ENCODE peak calls at places on chromosomes 2 and 18, in four cellular contexts. C, V, Q and Z are unnamed samples.
A peak's percentile ranks its signal among the peaks of the same experiment; 100 is the strongest.

GRCh38 chr2:197803033-197803444 is 1.4 kb upstream of the PLCL1 start:
- DNase-seq in V (peak; percentile 51), C (no peak), Q (peak; percentile 25), Z (peak; percentile 58)

GRCh38 chr2:163664610-163665009 is 71.2 kb downstream of the FIGN start:
- DNase-seq in V (peak; percentile 36), Q (no peak), C (no peak), Z (no peak)

GRCh38 chr2:187614756-187615155 is 60.5 kb upstream of the TFPI start:
- DNase-seq in Q (no peak), V (no peak), C (no peak), Z (no peak)

GRCh38 chr18:9694174-9694573 is 13.9 kb upstream of the RAB31 start:
- DNase-seq in V (no peak), C (no peak), Q (no peak), Z (no peak)

GRCh38 chr2:224284134-224284946 is 117.6 kb downstream of the FAM124B start:
- DNase-seq in C (peak; percentile 23), V (peak; percentile 73), Q (peak; percentile 6), Z (peak; percentile 9)

GRCh38 chr2:63054812-63055509 is 4.3 kb downstream of the OTX1 start:
- DNase-seq in Q (no peak), V (no peak), C (peak; percentile 66), Z (no peak)

GRCh38 chr2:101802329-101802728 is 104.8 kb downstream of the MAP4K4 start:
- DNase-seq in Q (no peak), C (no peak), V (peak; percentile 77), Z (no peak)

GRCh38 chr18:50454379-50455005 is 79.6 kb downstream of the SKA1 start:
- DNase-seq in C (peak; percentile 28), Q (no peak), V (no peak), Z (no peak)

GRCh38 chr18:55588001-55588875 is at the start of gene TCF4:
- DNase-seq in Q (peak; percentile 60), C (peak; percentile 67), V (no peak), Z (peak; percentile 26)

GRCh38 chr2:85583667-85584353 is 421 bp upstream of the VAMP5 start:
- DNase-seq in Q (no peak), V (peak; percentile 73), C (no peak), Z (no peak)

GRCh38 chr2:71452565-71452964 is 796 bp upstream of the DYSF start:
- DNase-seq in V (no peak), Q (peak; percentile 85), C (peak; percentile 59), Z (peak; percentile 60)

GRCh38 chr18:55396979-55397378 is 191.0 kb downstream of the TCF4 start:
- DNase-seq in V (no peak), C (no peak), Q (no peak), Z (no peak)

GRCh38 chr2:29821591-29821990 is 99.8 kb downstream of the ALK start:
- DNase-seq in V (no peak), Q (no peak), C (no peak), Z (no peak)

GRCh38 chr2:203586696-203587095 is 51.6 kb upstream of the RAPH1 start:
- DNase-seq in V (no peak), Q (no peak), C (no peak), Z (no peak)

GRCh38 chr2:68745006-68745405 is 10.4 kb downstream of the ARHGAP25 start:
- DNase-seq in Q (no peak), V (no peak), C (no peak), Z (no peak)

GRCh38 chr2:202035941-202036372 is 2.3 kb downstream of the FZD7 start:
- DNase-seq in V (no peak), Q (no peak), C (peak; percentile 36), Z (no peak)

GRCh38 chr2:60934153-60934722 is 52.9 kb downstream of the REL start:
- DNase-seq in Q (no peak), C (no peak), V (no peak), Z (no peak)

GRCh38 chr2:233331536-233331935 is 22.8 kb upstream of the DGKD start:
- DNase-seq in C (no peak), Q (no peak), V (no peak), Z (no peak)

GRCh38 chr2:181977661-181978350 is 7.8 kb upstream of the PPP1R1C start:
- DNase-seq in V (no peak), Q (no peak), C (no peak), Z (no peak)

GRCh38 chr2:235675678-235676535 is 182.1 kb downstream of the AGAP1 start:
- DNase-seq in Q (no peak), V (peak; percentile 29), C (no peak), Z (no peak)

GRCh38 chr2:149579972-149580882 is 7.3 kb downstream of the MMADHC start:
- DNase-seq in Q (no peak), V (no peak), C (no peak), Z (no peak)

GRCh38 chr18:78713726-78714125 is 265.9 kb upstream of the SALL3 start:
- DNase-seq in Q (no peak), V (no peak), C (no peak), Z (no peak)

GRCh38 chr2:28403388-28403956 is 10.8 kb downstream of the FOSL2 start:
- DNase-seq in C (no peak), Q (no peak), V (no peak), Z (no peak)

GRCh38 chr2:51222106-51222505 is 190.2 kb upstream of the NRXN1 start:
- DNase-seq in C (no peak), V (no peak), Q (no peak), Z (no peak)

GRCh38 chr18:45554070-45554767 is 61.1 kb upstream of the SLC14A2 start:
- DNase-seq in Q (no peak), C (no peak), V (no peak), Z (no peak)

GRCh38 chr2:30338475-30338874 is 107.1 kb downstream of the LBH start:
- DNase-seq in Q (no peak), V (no peak), C (no peak), Z (no peak)

GRCh38 chr18:35512761-35513160 is 15.0 kb upstream of the INO80C start:
- DNase-seq in C (no peak), V (no peak), Q (no peak), Z (no peak)

GRCh38 chr2:188813846-188814245 is 160.3 kb upstream of the COL3A1 start:
- DNase-seq in Q (no peak), V (no peak), C (no peak), Z (no peak)

GRCh38 chr18:7872569-7872968 is 305.5 kb downstream of the PTPRM start:
- DNase-seq in V (peak; percentile 87), Q (no peak), C (no peak), Z (no peak)

DNA sequence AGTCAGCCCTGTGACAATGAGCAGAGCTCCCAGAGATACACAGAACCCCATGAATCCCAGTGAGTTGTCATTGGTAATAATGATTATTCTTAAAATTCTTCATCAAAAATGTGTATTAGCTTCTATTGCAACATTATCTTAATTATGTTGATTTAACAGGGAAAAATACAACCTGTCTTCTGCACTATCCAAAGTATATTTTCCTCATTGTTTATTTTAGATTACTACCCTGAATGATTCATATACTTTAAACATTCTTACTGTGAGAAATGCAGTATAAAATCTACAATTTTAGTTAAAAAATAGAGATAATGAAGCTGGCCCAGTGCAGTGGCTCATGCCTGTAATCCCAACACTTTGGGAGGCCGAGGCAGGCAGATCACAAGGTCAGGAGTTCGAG is 125.2 kb upstream of the LYPD1 start:
- DNase-seq in V (no peak), Q (no peak), C (no peak), Z (no peak)
- TF ChIP-seq SP1 in V (no peak), Q (no peak), C (no peak), Z (no peak)

GRCh38 chr2:206054952-206055351 is 31.0 kb downstream of the INO80D start:
- DNase-seq in Q (no peak), C (no peak), V (no peak), Z (no peak)
- TF ChIP-seq ELF4 in Q (no peak), C (no peak), V (no peak), Z (no peak)

GRCh38 chr2:219605607-219605954 is 7.9 kb downstream of the STK11IP start:
- DNase-seq in V (no peak), C (no peak), Q (no peak), Z (no peak)

GRCh38 chr2:219608399-219608964 is 10.8 kb downstream of the STK11IP start:
- DNase-seq in Q (no peak), V (no peak), C (no peak), Z (no peak)

GRCh38 chr2:219607931-219608330 is 10.3 kb downstream of the STK11IP start:
- DNase-seq in C (no peak), V (no peak), Q (no peak), Z (no peak)

GRCh38 chr2:219598308-219599078 is 836 bp downstream of the STK11IP start:
- DNase-seq in C (no peak), Q (no peak), V (no peak), Z (no peak)

DNA sequence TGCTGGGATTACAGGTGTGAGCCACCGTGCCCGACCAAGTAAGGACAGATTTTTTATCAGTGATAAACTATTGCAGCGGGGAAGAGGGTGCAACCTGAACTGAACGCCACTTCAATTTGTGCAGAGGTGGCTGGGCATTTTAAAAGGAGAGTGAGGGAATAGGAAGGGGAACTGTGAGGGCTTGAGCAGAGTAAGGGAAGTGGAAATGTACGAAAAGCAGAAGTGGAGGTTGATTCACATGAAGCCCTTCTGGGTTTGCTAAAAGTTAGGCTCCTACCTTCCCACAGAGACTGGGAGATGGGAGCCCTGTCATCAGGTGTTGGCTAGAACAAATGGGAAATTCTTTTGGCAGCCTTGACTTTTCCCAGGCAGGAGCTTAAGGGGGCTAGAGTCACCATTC is 6.1 kb downstream of the STK11IP start:
- DNase-seq in V (no peak), Q (no peak), C (no peak), Z (no peak)
- TF ChIP-seq SP1 in V (no peak), Q (no peak), C (no peak), Z (no peak)

DNA sequence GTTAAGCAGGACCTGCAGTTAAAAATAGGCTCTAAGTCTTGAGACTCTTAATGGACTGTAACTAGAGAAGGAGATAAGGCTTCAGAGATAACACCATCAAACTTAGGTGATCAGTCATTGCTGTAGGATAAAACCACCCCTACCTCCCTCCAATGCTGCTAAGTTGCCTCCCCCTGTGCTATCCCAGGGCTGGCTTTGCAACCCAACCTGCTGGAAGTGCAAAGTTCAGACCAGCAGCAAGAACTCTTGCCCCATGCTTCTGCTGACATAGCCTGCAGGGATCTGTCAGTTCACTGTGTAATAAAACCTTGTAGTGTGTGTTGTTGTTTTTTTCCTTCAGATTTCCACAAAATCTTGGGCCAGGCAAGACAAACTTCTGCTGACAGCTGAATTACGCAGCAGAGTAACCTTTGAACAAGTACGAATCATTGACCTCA is 57.4 kb upstream of the EPB41L3 start:
- DNase-seq in C (no peak), Q (no peak), V (peak; percentile 1), Z (peak; percentile 35)
- TF ChIP-seq ELF4 in C (no peak), Q (no peak), V (no peak), Z (no peak)